ENCODE peak calls at places on chromosomes 13 and 19, in five cellular contexts. Y is upper lobe of left lung, N is sigmoid colon, V is suprapubic skin, W is transverse colon. G is an unnamed sample.

GRCh38 chr13:93004919-93005318 is 221.7 kb upstream of the GPC6 start:
- DNase-seq in W (no peak), Y (no peak), V (no peak), N (no peak), G (no peak)

GRCh38 chr13:112625698-112626097 is 37.7 kb upstream of the TUBGCP3 start:
- DNase-seq in N (no peak), W (no peak), Y (no peak), V (no peak), G (no peak)

GRCh38 chr13:100674363-100674847 is at the start of gene TMTC4:
- DNase-seq in V (no peak), N (no peak), W (peak), Y (no peak), G (no peak)

GRCh38 chr19:11984986-11985385 is 20.1 kb downstream of the ZNF763 start:
- DNase-seq in N (no peak), V (no peak), Y (peak), W (no peak), G (no peak)

GRCh38 chr13:30845297-30846214 is 60.5 kb upstream of the MEDAG start:
- DNase-seq in N (no peak), W (no peak), Y (no peak), V (no peak), G (no peak)

GRCh38 chr13:57629821-57630235 is 1.7 kb upstream of the PCDH17 start:
- DNase-seq in W (peak), V (peak), N (peak), Y (peak), G (peak)

GRCh38 chr13:110067355-110068175 is 239.4 kb downstream of the COL4A1 start:
- DNase-seq in W (no peak), N (no peak), Y (no peak), V (no peak), G (no peak)

GRCh38 chr13:111061338-111062045 is 53.6 kb upstream of the ARHGEF7 start:
- DNase-seq in W (no peak), N (no peak), Y (no peak), V (no peak), G (peak)

GRCh38 chr13:30928971-30929370 is 3.5 kb upstream of the TEX26 start:
- DNase-seq in V (no peak), Y (no peak), W (no peak), N (no peak), G (peak)

GRCh38 chr19:13872695-13873389 is 4.1 kb upstream of the NANOS3 start:
- DNase-seq in Y (peak), N (no peak), W (no peak), V (no peak), G (no peak)

GRCh38 chr13:62309904-62310303 is 894.3 kb upstream of the PCDH20 start:
- DNase-seq in V (no peak), W (no peak), N (no peak), Y (no peak), G (no peak)

GRCh38 chr13:78604782-78605611 is 1.6 kb upstream of the POU4F1 start:
- DNase-seq in N (no peak), V (no peak), W (no peak), Y (no peak), G (no peak)

GRCh38 chr13:111659236-111659635 is 338.8 kb downstream of the TEX29 start:
- DNase-seq in V (no peak), N (no peak), W (no peak), Y (no peak), G (no peak)

GRCh38 chr19:38673030-38673429 is 25.6 kb downstream of the ACTN4 start:
- DNase-seq in N (no peak), W (no peak), V (no peak), Y (no peak), G (no peak)

GRCh38 chr19:22606212-22606553 is 27.9 kb upstream of the ZNF492 start:
- DNase-seq in N (no peak), Y (no peak), V (no peak), W (no peak), G (peak)

GRCh38 chr19:47587295-47587694 is 14.3 kb upstream of the ZNF541 start:
- DNase-seq in V (no peak), N (no peak), Y (no peak), W (no peak), G (no peak)

GRCh38 chr13:45781553-45782326 is 69.8 kb downstream of the SIAH3 start:
- DNase-seq in Y (no peak), W (peak), V (no peak), N (peak), G (no peak)
- TF ChIP-seq POLR2AphosphoS5 in Y (no peak), W (no peak), V (no peak), N (no peak), G (no peak)

GRCh38 chr19:43641333-43641732 is 1.7 kb upstream of the CADM4 start:
- DNase-seq in V (no peak), W (no peak), Y (no peak), N (no peak), G (no peak)

GRCh38 chr19:43639507-43640423 is at the start of gene CADM4:
- DNase-seq in W (peak), Y (peak), N (peak), V (no peak), G (no peak)

GRCh38 chr19:43638214-43638990 is 1.2 kb downstream of the CADM4 start:
- DNase-seq in W (no peak), V (no peak), N (no peak), Y (no peak), G (no peak)

GRCh38 chr19:43638991-43639494 is 607 bp downstream of the CADM4 start:
- DNase-seq in N (no peak), V (no peak), W (no peak), Y (no peak), G (no peak)

GRCh38 chr19:43640424-43640757 is 741 bp upstream of the CADM4 start:
- DNase-seq in Y (no peak), W (no peak), N (no peak), V (no peak), G (no peak)
- TF ChIP-seq EP300 in Y (no peak), W (no peak), N (no peak), V (no peak), G (no peak)

GRCh38 chr19:18010149-18010548 is 2.2 kb downstream of the ARRDC2 start:
- DNase-seq in N (no peak), V (no peak), Y (no peak), W (no peak), G (no peak)

GRCh38 chr19:18013621-18014111 is 5.7 kb downstream of the ARRDC2 start:
- DNase-seq in N (no peak), Y (no peak), W (no peak), V (no peak), G (no peak)

GRCh38 chr19:18013210-18013609 is 5.2 kb downstream of the ARRDC2 start:
- DNase-seq in N (no peak), Y (no peak), W (no peak), V (no peak), G (no peak)

GRCh38 chr19:18017275-18018083 is 9.5 kb downstream of the ARRDC2 start:
- DNase-seq in W (no peak), N (no peak), Y (no peak), V (no peak), G (no peak)

GRCh38 chr19:18014197-18014596 is 6.2 kb downstream of the ARRDC2 start:
- DNase-seq in W (no peak), N (no peak), Y (no peak), V (no peak), G (no peak)
- H3K27ac ChIP-seq in W (peak), N (peak), Y (peak), V (peak), G (peak)

GRCh38 chr13:55214851-55215345 is 1925.8 kb upstream of the PRR20A start:
- DNase-seq in W (no peak), N (no peak), V (no peak), Y (no peak), G (no peak)
- TF ChIP-seq POLR2AphosphoS5 in W (no peak), N (no peak), V (no peak), Y (no peak), G (no peak)

GRCh38 chr13:51805925-51806324 is 2.0 kb upstream of the DHRS12 start:
- DNase-seq in W (no peak), V (no peak), Y (no peak), N (no peak), G (no peak)

GRCh38 chr13:51803018-51803417 is 945 bp downstream of the DHRS12 start:
- DNase-seq in N (peak), V (no peak), W (no peak), Y (no peak), G (no peak)

GRCh38 chr13:51803422-51804294 is at the start of gene DHRS12:
- DNase-seq in N (peak), Y (peak), V (peak), W (peak), G (peak)

GRCh38 chr13:51805313-51805712 is 1.4 kb upstream of the DHRS12 start:
- DNase-seq in N (no peak), W (no peak), V (no peak), Y (no peak), G (no peak)

DNA sequence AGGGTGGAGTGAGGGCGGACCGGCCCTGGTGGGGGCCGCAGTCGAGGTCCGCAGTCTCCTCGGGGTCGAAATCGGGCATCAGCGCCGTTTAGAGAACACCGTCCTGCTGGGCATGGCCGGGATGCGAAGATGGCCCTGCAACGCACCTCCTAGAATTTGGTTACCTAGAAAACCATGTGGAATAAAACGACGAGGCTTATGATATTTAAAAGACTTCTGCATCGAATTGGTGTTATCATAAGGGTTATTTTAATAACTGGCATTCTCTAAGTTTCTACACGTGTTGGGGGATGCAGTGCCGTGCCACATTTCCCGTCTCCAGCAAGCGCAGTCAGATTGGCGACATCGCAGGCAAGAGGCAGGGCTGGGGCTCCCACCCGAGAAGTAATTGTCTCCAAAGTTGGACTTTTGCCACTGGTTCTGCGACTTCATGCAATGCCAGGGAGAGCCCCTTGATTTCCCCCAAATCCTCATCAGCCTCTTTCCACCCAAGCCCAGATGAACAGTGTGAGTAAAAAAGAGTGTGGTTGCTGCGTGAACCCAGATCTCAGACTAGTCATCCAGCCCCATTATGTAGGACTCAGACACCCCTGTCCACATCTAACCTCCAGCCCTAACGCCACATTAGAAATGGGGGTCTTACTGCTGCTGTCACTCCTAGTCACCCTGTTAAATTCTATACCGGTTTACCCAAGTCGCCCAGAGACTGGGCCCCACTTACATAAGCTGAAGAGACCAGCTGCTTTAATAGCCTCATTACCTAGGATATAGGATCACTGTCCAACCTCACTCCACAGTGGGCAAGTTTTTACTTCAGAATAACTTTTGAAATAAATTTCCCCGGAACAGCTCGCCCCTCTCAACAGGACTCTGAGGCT is 571 bp upstream of the DHRS12 start:
- DNase-seq in V (peak), Y (no peak), W (peak), N (peak), G (no peak)
- TF ChIP-seq EP300 in V (no peak), Y (no peak), W (no peak), N (no peak), G (no peak)

GRCh38 chr13:99296270-99296865 is 10.8 kb downstream of the GPR183 start:
- DNase-seq in V (no peak), Y (no peak), W (no peak), N (no peak), G (no peak)
- H3K27ac ChIP-seq in V (no peak), Y (no peak), W (peak), N (peak), G (peak)

GRCh38 chr19:19372656-19373416 is 32.6 kb upstream of the GATAD2A start:
- DNase-seq in V (no peak), N (peak), Y (no peak), W (peak), G (no peak)
- TF ChIP-seq POLR2AphosphoS5 in V (no peak), N (no peak), Y (peak), W (peak), G (peak)

GRCh38 chr19:1018932-1019615 is 1.8 kb downstream of the TMEM259 start:
- DNase-seq in V (no peak), W (no peak), Y (peak), N (no peak), G (no peak)

GRCh38 chr19:1019980-1020867 is 699 bp downstream of the TMEM259 start:
- DNase-seq in Y (peak), V (no peak), W (no peak), N (peak), G (no peak)

GRCh38 chr19:1019616-1019961 is 1.3 kb downstream of the TMEM259 start:
- DNase-seq in W (no peak), N (no peak), V (no peak), Y (peak), G (no peak)

GRCh38 chr19:1018393-1018792 is 2.5 kb downstream of the TMEM259 start:
- DNase-seq in V (no peak), N (no peak), W (no peak), Y (no peak), G (no peak)

GRCh38 chr19:1020868-1021425 is at the start of gene TMEM259:
- DNase-seq in W (peak), N (peak), Y (peak), V (peak), G (peak)
- TF ChIP-seq EP300 in W (no peak), N (no peak), Y (no peak), V (no peak), G (no peak)

GRCh38 chr13:39913928-39914327 is 258.5 kb downstream of the COG6 start:
- DNase-seq in Y (no peak), N (peak), W (no peak), V (no peak), G (no peak)
- H3K27ac ChIP-seq in Y (no peak), N (peak), W (no peak), V (peak), G (peak)

G was measured in esophagus muscularis mucosa.